ENCODE peak calls at places on chromosomes 11 and 22, in ten cellular contexts. One of them, this sample, is unnamed.

GRCh38 chr11:83219095-83219494 is 25.6 kb downstream of the ANKRD42 start:
- DNase-seq in A172: no peak
- DNase-seq in head of caudate nucleus: no peak
- DNase-seq in nephron progenitor cell: peak
- DNase-seq in left colon: no peak
- DNase-seq in CD4-positive, alpha-beta T cell: no peak
- DNase-seq in activated CD8-positive, alpha-beta T cell treated with anti-CD3 and anti-CD28 coated beads, Interleukin-2, amount 10 ng/mL, durations not matched to agents 7 days and 5 days: no peak
- DNase-seq in 8988T: no peak
- DNase-seq in stomach: no peak
- DNase-seq in kidney epithelial cell: no peak
- DNase-seq in this sample: no peak

GRCh38 chr11:118522571-118523072 is 4.7 kb upstream of the TTC36 start:
- DNase-seq in CD4-positive, alpha-beta T cell: no peak
- DNase-seq in left colon: no peak
- DNase-seq in 8988T: peak
- DNase-seq in head of caudate nucleus: no peak
- DNase-seq in A172: peak
- DNase-seq in activated CD8-positive, alpha-beta T cell treated with anti-CD3 and anti-CD28 coated beads, Interleukin-2, amount 10 ng/mL, durations not matched to agents 7 days and 5 days: no peak
- DNase-seq in kidney epithelial cell: no peak
- DNase-seq in stomach: no peak
- DNase-seq in nephron progenitor cell: peak
- DNase-seq in this sample: peak

GRCh38 chr11:35714882-35715612 is 52.5 kb downstream of the TRIM44 start:
- DNase-seq in left colon: no peak
- DNase-seq in CD4-positive, alpha-beta T cell: no peak
- DNase-seq in stomach: no peak
- DNase-seq in 8988T: no peak
- DNase-seq in nephron progenitor cell: no peak
- DNase-seq in A172: peak
- DNase-seq in kidney epithelial cell: peak
- DNase-seq in head of caudate nucleus: peak
- DNase-seq in activated CD8-positive, alpha-beta T cell treated with anti-CD3 and anti-CD28 coated beads, Interleukin-2, amount 10 ng/mL, durations not matched to agents 7 days and 5 days: no peak
- DNase-seq in this sample: peak

GRCh38 chr11:75351541-75352416 is at the start of gene ARRB1:
- DNase-seq in activated CD8-positive, alpha-beta T cell treated with anti-CD3 and anti-CD28 coated beads, Interleukin-2, amount 10 ng/mL, durations not matched to agents 7 days and 5 days: peak
- DNase-seq in CD4-positive, alpha-beta T cell: peak
- DNase-seq in head of caudate nucleus: peak
- DNase-seq in nephron progenitor cell: peak
- DNase-seq in 8988T: peak
- DNase-seq in A172: no peak
- DNase-seq in stomach: peak
- DNase-seq in left colon: peak
- DNase-seq in kidney epithelial cell: no peak
- DNase-seq in this sample: peak

GRCh38 chr11:69840371-69841169 is 21.4 kb upstream of the FGF3 start:
- DNase-seq in kidney epithelial cell: no peak
- DNase-seq in activated CD8-positive, alpha-beta T cell treated with anti-CD3 and anti-CD28 coated beads, Interleukin-2, amount 10 ng/mL, durations not matched to agents 7 days and 5 days: no peak
- DNase-seq in 8988T: no peak
- DNase-seq in stomach: no peak
- DNase-seq in nephron progenitor cell: no peak
- DNase-seq in left colon: no peak
- DNase-seq in CD4-positive, alpha-beta T cell: no peak
- DNase-seq in head of caudate nucleus: no peak
- DNase-seq in A172: peak
- DNase-seq in this sample: no peak

GRCh38 chr22:17748555-17749353 is 25.5 kb downstream of the BID start:
- DNase-seq in activated CD8-positive, alpha-beta T cell treated with anti-CD3 and anti-CD28 coated beads, Interleukin-2, amount 10 ng/mL, durations not matched to agents 7 days and 5 days: no peak
- DNase-seq in CD4-positive, alpha-beta T cell: no peak
- DNase-seq in A172: no peak
- DNase-seq in kidney epithelial cell: no peak
- DNase-seq in nephron progenitor cell: peak
- DNase-seq in stomach: no peak
- DNase-seq in 8988T: no peak
- DNase-seq in left colon: no peak
- DNase-seq in head of caudate nucleus: no peak
- DNase-seq in this sample: no peak

GRCh38 chr11:13223112-13223511 is 54.5 kb upstream of the BMAL1 start:
- DNase-seq in CD4-positive, alpha-beta T cell: no peak
- DNase-seq in A172: no peak
- DNase-seq in left colon: no peak
- DNase-seq in kidney epithelial cell: no peak
- DNase-seq in head of caudate nucleus: no peak
- DNase-seq in activated CD8-positive, alpha-beta T cell treated with anti-CD3 and anti-CD28 coated beads, Interleukin-2, amount 10 ng/mL, durations not matched to agents 7 days and 5 days: no peak
- DNase-seq in nephron progenitor cell: no peak
- DNase-seq in 8988T: no peak
- DNase-seq in stomach: no peak
- DNase-seq in this sample: peak

GRCh38 chr11:20351151-20351550 is 12.4 kb upstream of the HTATIP2 start:
- DNase-seq in A172: no peak
- DNase-seq in kidney epithelial cell: no peak
- DNase-seq in head of caudate nucleus: no peak
- DNase-seq in activated CD8-positive, alpha-beta T cell treated with anti-CD3 and anti-CD28 coated beads, Interleukin-2, amount 10 ng/mL, durations not matched to agents 7 days and 5 days: no peak
- DNase-seq in stomach: no peak
- DNase-seq in CD4-positive, alpha-beta T cell: no peak
- DNase-seq in 8988T: no peak
- DNase-seq in nephron progenitor cell: no peak
- DNase-seq in left colon: no peak
- DNase-seq in this sample: no peak

GRCh38 chr11:104916442-104916841 is 18.2 kb upstream of the CASP12 start:
- DNase-seq in 8988T: no peak
- DNase-seq in nephron progenitor cell: no peak
- DNase-seq in left colon: no peak
- DNase-seq in stomach: no peak
- DNase-seq in activated CD8-positive, alpha-beta T cell treated with anti-CD3 and anti-CD28 coated beads, Interleukin-2, amount 10 ng/mL, durations not matched to agents 7 days and 5 days: no peak
- DNase-seq in A172: no peak
- DNase-seq in head of caudate nucleus: no peak
- DNase-seq in CD4-positive, alpha-beta T cell: no peak
- DNase-seq in kidney epithelial cell: no peak
- DNase-seq in this sample: no peak

GRCh38 chr22:42316988-42317387 is 46.5 kb upstream of the TCF20 start:
- DNase-seq in left colon: peak
- DNase-seq in CD4-positive, alpha-beta T cell: peak
- DNase-seq in kidney epithelial cell: peak
- DNase-seq in 8988T: no peak
- DNase-seq in head of caudate nucleus: peak
- DNase-seq in nephron progenitor cell: no peak
- DNase-seq in stomach: peak
- DNase-seq in activated CD8-positive, alpha-beta T cell treated with anti-CD3 and anti-CD28 coated beads, Interleukin-2, amount 10 ng/mL, durations not matched to agents 7 days and 5 days: peak
- DNase-seq in A172: peak
- DNase-seq in this sample: no peak

GRCh38 chr11:13137778-13138400 is 128.8 kb downstream of the RASSF10 start:
- DNase-seq in CD4-positive, alpha-beta T cell: no peak
- DNase-seq in nephron progenitor cell: no peak
- DNase-seq in stomach: no peak
- DNase-seq in left colon: no peak
- DNase-seq in A172: peak
- DNase-seq in 8988T: no peak
- DNase-seq in activated CD8-positive, alpha-beta T cell treated with anti-CD3 and anti-CD28 coated beads, Interleukin-2, amount 10 ng/mL, durations not matched to agents 7 days and 5 days: no peak
- DNase-seq in head of caudate nucleus: no peak
- DNase-seq in kidney epithelial cell: no peak
- DNase-seq in this sample: no peak

GRCh38 chr22:48742191-48742555 is 1085.5 kb downstream of the BRD1 start:
- DNase-seq in left colon: no peak
- DNase-seq in 8988T: no peak
- DNase-seq in A172: no peak
- DNase-seq in activated CD8-positive, alpha-beta T cell treated with anti-CD3 and anti-CD28 coated beads, Interleukin-2, amount 10 ng/mL, durations not matched to agents 7 days and 5 days: no peak
- DNase-seq in head of caudate nucleus: no peak
- DNase-seq in CD4-positive, alpha-beta T cell: no peak
- DNase-seq in kidney epithelial cell: no peak
- DNase-seq in stomach: no peak
- DNase-seq in nephron progenitor cell: no peak
- DNase-seq in this sample: no peak

GRCh38 chr22:44776535-44777363 is 24.4 kb downstream of the ARHGAP8 start:
- DNase-seq in stomach: no peak
- DNase-seq in nephron progenitor cell: no peak
- DNase-seq in activated CD8-positive, alpha-beta T cell treated with anti-CD3 and anti-CD28 coated beads, Interleukin-2, amount 10 ng/mL, durations not matched to agents 7 days and 5 days: no peak
- DNase-seq in 8988T: no peak
- DNase-seq in head of caudate nucleus: no peak
- DNase-seq in CD4-positive, alpha-beta T cell: no peak
- DNase-seq in kidney epithelial cell: no peak
- DNase-seq in left colon: peak
- DNase-seq in A172: no peak
- DNase-seq in this sample: peak

GRCh38 chr11:113505541-113506375 is 30.6 kb upstream of the DRD2 start:
- DNase-seq in kidney epithelial cell: peak
- DNase-seq in nephron progenitor cell: no peak
- DNase-seq in activated CD8-positive, alpha-beta T cell treated with anti-CD3 and anti-CD28 coated beads, Interleukin-2, amount 10 ng/mL, durations not matched to agents 7 days and 5 days: no peak
- DNase-seq in stomach: no peak
- DNase-seq in 8988T: no peak
- DNase-seq in A172: peak
- DNase-seq in left colon: no peak
- DNase-seq in head of caudate nucleus: peak
- DNase-seq in CD4-positive, alpha-beta T cell: no peak
- DNase-seq in this sample: peak

GRCh38 chr11:63749624-63750023 is 19.0 kb downstream of the ZFTA start:
- DNase-seq in stomach: no peak
- DNase-seq in CD4-positive, alpha-beta T cell: no peak
- DNase-seq in left colon: no peak
- DNase-seq in head of caudate nucleus: no peak
- DNase-seq in activated CD8-positive, alpha-beta T cell treated with anti-CD3 and anti-CD28 coated beads, Interleukin-2, amount 10 ng/mL, durations not matched to agents 7 days and 5 days: no peak
- DNase-seq in 8988T: no peak
- DNase-seq in kidney epithelial cell: no peak
- DNase-seq in A172: no peak
- DNase-seq in nephron progenitor cell: no peak
- DNase-seq in this sample: no peak

GRCh38 chr11:43689167-43689566 is 8.6 kb downstream of the HSD17B12 start:
- DNase-seq in stomach: no peak
- DNase-seq in CD4-positive, alpha-beta T cell: no peak
- DNase-seq in 8988T: no peak
- DNase-seq in kidney epithelial cell: no peak
- DNase-seq in A172: no peak
- DNase-seq in left colon: no peak
- DNase-seq in head of caudate nucleus: no peak
- DNase-seq in activated CD8-positive, alpha-beta T cell treated with anti-CD3 and anti-CD28 coated beads, Interleukin-2, amount 10 ng/mL, durations not matched to agents 7 days and 5 days: no peak
- DNase-seq in nephron progenitor cell: no peak
- DNase-seq in this sample: no peak

This sample was measured in retina.